ENCODE peak calls at places on chromosomes 13 and 19, in seven cellular contexts. D is GM23338, E is PC-3, J is hepatocyte, M is MM.1S, Z is HCT116, Q is neural progenitor cell. N is an unnamed sample.

GRCh38 chr19:2461751-2462634 is 5.2 kb upstream of the LMNB2 start:
- DNase-seq in D (peak; percentile 80), E (peak; percentile 81), J (peak; percentile 61), M (peak; percentile 61), Z (peak; percentile 60), Q (peak; percentile 78), N (peak; percentile 72)

GRCh38 chr13:26985285-26985878 is 186.2 kb downstream of the USP12 start:
- DNase-seq in D (peak; percentile 88), E (peak; percentile 87), J (peak; percentile 85), M (peak; percentile 48), Z (peak; percentile 76), Q (peak; percentile 87), N (peak; percentile 86)

GRCh38 chr13:53781941-53782340 is 753.3 kb downstream of the OLFM4 start:
- DNase-seq in D (peak; percentile 46), E (peak; percentile 10), J (peak; percentile 35), M (no peak), Z (no peak), Q (peak; percentile 46), N (no peak)

GRCh38 chr19:45122832-45123231 is 29.9 kb downstream of the PPP1R37 start:
- DNase-seq in D (no peak), E (no peak), J (no peak), M (no peak), Z (no peak), Q (no peak), N (no peak)

GRCh38 chr13:109200556-109200955 is 571.1 kb downstream of the MYO16 start:
- DNase-seq in D (no peak), E (no peak), J (no peak), M (no peak), Z (no peak), Q (no peak), N (peak; percentile 12)

GRCh38 chr19:30450101-30450500 is 77.9 kb downstream of the ZNF536 start:
- DNase-seq in D (peak; percentile 77), E (no peak), J (peak; percentile 49), M (no peak), Z (no peak), Q (peak; percentile 71), N (peak; percentile 62)

GRCh38 chr19:19171821-19172532 is 1.9 kb upstream of the MEF2B start:
- DNase-seq in D (peak; percentile 61), E (no peak), J (peak; percentile 69), M (no peak), Z (no peak), Q (no peak), N (peak; percentile 37)

GRCh38 chr13:50085063-50085462 is 69.8 kb downstream of the KCNRG start:
- DNase-seq in D (peak; percentile 78), E (peak; percentile 66), J (peak; percentile 72), M (no peak), Z (no peak), Q (peak; percentile 59), N (peak; percentile 75)

GRCh38 chr13:73902847-73903246 is 231.4 kb downstream of the KLF12 start:
- DNase-seq in D (no peak), E (no peak), J (no peak), M (no peak), Z (no peak), Q (no peak), N (no peak)

GRCh38 chr19:21585491-21585890 is 80.1 kb downstream of the ZNF429 start:
- DNase-seq in D (no peak), E (no peak), J (no peak), M (no peak), Z (no peak), Q (no peak), N (no peak)

GRCh38 chr13:37905736-37906135 is 36.2 kb upstream of the TRPC4 start:
- DNase-seq in D (no peak), E (no peak), J (no peak), M (no peak), Z (no peak), Q (no peak), N (peak; percentile 36)

GRCh38 chr13:112820318-112820717 is 130.5 kb downstream of the ATP11A start:
- DNase-seq in D (no peak), E (no peak), J (no peak), M (no peak), Z (no peak), Q (no peak), N (no peak)

GRCh38 chr13:41411060-41411459 is 46.3 kb upstream of the RGCC start:
- DNase-seq in D (no peak), E (no peak), J (no peak), M (no peak), Z (no peak), Q (no peak), N (no peak)

GRCh38 chr19:1154731-1155351 is 19.2 kb downstream of the SBNO2 start:
- DNase-seq in D (no peak), E (no peak), J (peak; percentile 86), M (no peak), Z (no peak), Q (no peak), N (peak; percentile 98)

GRCh38 chr19:32313866-32314265 is 31.5 kb upstream of the ZNF507 start:
- DNase-seq in D (no peak), E (no peak), J (no peak), M (no peak), Z (no peak), Q (no peak), N (no peak)
- TF ChIP-seq EZH2phosphoT487 in D (no peak), E (no peak), J (no peak), M (no peak), Z (no peak), Q (no peak), N (no peak)

GRCh38 chr19:47026156-47026555 is 6.5 kb downstream of the NPAS1 start:
- DNase-seq in D (no peak), E (no peak), J (no peak), M (no peak), Z (no peak), Q (no peak), N (no peak)

GRCh38 chr19:47026889-47027288 is 7.3 kb downstream of the NPAS1 start:
- DNase-seq in D (no peak), E (no peak), J (peak; percentile 3), M (no peak), Z (no peak), Q (no peak), N (no peak)

GRCh38 chr19:47024502-47024901 is 4.9 kb downstream of the NPAS1 start:
- DNase-seq in D (no peak), E (no peak), J (no peak), M (no peak), Z (no peak), Q (no peak), N (no peak)

GRCh38 chr19:47027586-47028371 is 8.1 kb downstream of the NPAS1 start:
- DNase-seq in D (no peak), E (no peak), J (peak; percentile 3), M (no peak), Z (no peak), Q (no peak), N (no peak)

GRCh38 chr19:47028372-47028672 is 8.7 kb downstream of the NPAS1 start:
- DNase-seq in D (peak; percentile 64), E (no peak), J (no peak), M (no peak), Z (no peak), Q (peak; percentile 64), N (no peak)
- TF ChIP-seq EZH2 in D (no peak), E (no peak), J (no peak), M (no peak), Z (no peak), Q (no peak), N (no peak)

GRCh38 chr19:38900816-38901215 is 1.0 kb downstream of the NFKBIB start:
- DNase-seq in D (no peak), E (no peak), J (no peak), M (no peak), Z (no peak), Q (no peak), N (peak; percentile 26)

GRCh38 chr19:38899447-38900219 is at the start of the genes NFKBIB and SIRT2:
- DNase-seq in D (peak; percentile 100), E (peak; percentile 99), J (peak; percentile 100), M (peak; percentile 100), Z (peak; percentile 100), Q (peak; percentile 100), N (peak; percentile 100)

GRCh38 chr19:38901683-38902082 is 1.9 kb downstream of the NFKBIB start:
- DNase-seq in D (no peak), E (no peak), J (no peak), M (no peak), Z (no peak), Q (no peak), N (no peak)

GRCh38 chr19:38900220-38900629 is 456 bp downstream of the NFKBIB start:
- DNase-seq in D (no peak), E (no peak), J (no peak), M (no peak), Z (no peak), Q (no peak), N (peak; percentile 30)

GRCh38 chr19:38898788-38899446 is 501 bp downstream of the SIRT2 start:
- DNase-seq in D (peak; percentile 34), E (peak; percentile 14), J (no peak), M (no peak), Z (no peak), Q (peak; percentile 31), N (peak; percentile 57)
- H3K4me3 ChIP-seq in D (peak overlapping the region; percentile 68), E (peak overlapping the region; percentile 78), J (peak overlapping the region; percentile 40), M (peak overlapping the region; percentile 94), Z (peak overlapping the region; percentile 85), Q (peak overlapping the region; percentile 60), N (peak overlapping the region; percentile 92)

GRCh38 chr13:60617863-60618733 is 221.1 kb downstream of the TDRD3 start:
- DNase-seq in D (peak; percentile 80), E (peak; percentile 43), J (peak; percentile 19), M (no peak), Z (no peak), Q (peak; percentile 51), N (peak; percentile 68)
- TF ChIP-seq EZH2phosphoT487 in D (no peak), E (no peak), J (no peak), M (no peak), Z (no peak), Q (no peak), N (no peak)

N was measured in GM23248.